ENCODE peak calls at places on chromosome 11, in five cellular contexts. One of them, this sample, is unnamed.

GRCh38 chr11:122808494-122808893 is 29.8 kb upstream of the CRTAM start:
- DNase-seq in activated T-helper 1 cell treated with Interleukin-2 at 50 U/mL for 16 hours: no peak
- DNase-seq in astrocyte of the cerebellum: no peak
- DNase-seq in endothelial cell: no peak
- DNase-seq in right atrium auricular region: no peak
- DNase-seq in this sample: no peak

GRCh38 chr11:34959770-34960169 is 43.4 kb downstream of the PDHX start:
- DNase-seq in activated T-helper 1 cell treated with Interleukin-2 at 50 U/mL for 16 hours: no peak
- DNase-seq in astrocyte of the cerebellum: no peak
- DNase-seq in endothelial cell: no peak
- DNase-seq in right atrium auricular region: no peak
- DNase-seq in this sample: no peak

GRCh38 chr11:14750911-14751310 is 107.3 kb downstream of the PDE3B start:
- DNase-seq in activated T-helper 1 cell treated with Interleukin-2 at 50 U/mL for 16 hours: no peak
- DNase-seq in astrocyte of the cerebellum: no peak
- DNase-seq in endothelial cell: no peak
- DNase-seq in right atrium auricular region: no peak
- DNase-seq in this sample: no peak

GRCh38 chr11:124732230-124732629 is 7.5 kb upstream of the NRGN start:
- DNase-seq in activated T-helper 1 cell treated with Interleukin-2 at 50 U/mL for 16 hours: no peak
- DNase-seq in astrocyte of the cerebellum: no peak
- DNase-seq in endothelial cell: no peak
- DNase-seq in right atrium auricular region: no peak
- DNase-seq in this sample: no peak

GRCh38 chr11:24642648-24643047 is 145.8 kb downstream of the LUZP2 start:
- DNase-seq in activated T-helper 1 cell treated with Interleukin-2 at 50 U/mL for 16 hours: no peak
- DNase-seq in astrocyte of the cerebellum: no peak
- DNase-seq in endothelial cell: no peak
- DNase-seq in right atrium auricular region: no peak
- DNase-seq in this sample: no peak

GRCh38 chr11:90288207-90288821 is 65.5 kb upstream of the CHORDC1 start:
- DNase-seq in activated T-helper 1 cell treated with Interleukin-2 at 50 U/mL for 16 hours: no peak
- DNase-seq in astrocyte of the cerebellum: peak; percentile 20
- DNase-seq in endothelial cell: no peak
- DNase-seq in right atrium auricular region: no peak
- DNase-seq in this sample: no peak

GRCh38 chr11:35688023-35688422 is 25.4 kb downstream of the TRIM44 start:
- DNase-seq in activated T-helper 1 cell treated with Interleukin-2 at 50 U/mL for 16 hours: no peak
- DNase-seq in astrocyte of the cerebellum: no peak
- DNase-seq in endothelial cell: no peak
- DNase-seq in right atrium auricular region: no peak
- DNase-seq in this sample: no peak

GRCh38 chr11:107307991-107308390 is 149.6 kb downstream of the CWF19L2 start:
- DNase-seq in activated T-helper 1 cell treated with Interleukin-2 at 50 U/mL for 16 hours: no peak
- DNase-seq in astrocyte of the cerebellum: no peak
- DNase-seq in endothelial cell: no peak
- DNase-seq in right atrium auricular region: no peak
- DNase-seq in this sample: no peak

GRCh38 chr11:93807980-93808379 is 23.9 kb downstream of the MED17 start:
- DNase-seq in activated T-helper 1 cell treated with Interleukin-2 at 50 U/mL for 16 hours: no peak
- DNase-seq in astrocyte of the cerebellum: no peak
- DNase-seq in endothelial cell: no peak
- DNase-seq in right atrium auricular region: no peak
- DNase-seq in this sample: no peak

This sample was measured in T-helper 17 cell.